ENCODE peak calls at places on chromosomes 11 and 22, in ten cellular contexts. P is stimulated activated effector memory CD8-positive, alpha-beta T cell treated with anti-CD3 and anti-CD28 coated beads, Interleukin-12 subunit alpha, Interleukin-12 subunit beta, amount 100 ng/mL, for 72 hours; O is KBM-7; T is stimulated activated CD4-positive, alpha-beta T cell treated with anti-CD3 and anti-CD28 coated beads, Interleukin-4, amount 100 ng/mL, for 1 hour; K is fibroblast of the conjunctiva; H is T-cell; N is D341Med; X is NCI-H460; C is AG08395; R is EH. G is an unnamed sample.

GRCh38 chr22:31611065-31611760 is 50.8 kb downstream of the PISD start:
- DNase-seq in P (no peak), O (no peak), T (no peak), K (no peak), H (no peak), N (no peak), X (no peak), C (no peak), R (no peak), G (no peak)

GRCh38 chr22:20180640-20181039 is 29.8 kb upstream of the CCDC188 start:
- DNase-seq in P (no peak), O (no peak), T (no peak), K (no peak), H (no peak), N (no peak), X (no peak), C (no peak), R (no peak), G (no peak)

GRCh38 chr11:96500440-96500839 is 110.6 kb downstream of the JRKL start:
- DNase-seq in P (no peak), O (no peak), T (no peak), K (no peak), H (no peak), N (no peak), X (no peak), C (no peak), R (no peak), G (no peak)

GRCh38 chr11:102626686-102627085 is 1.6 kb upstream of the MMP20 start:
- DNase-seq in P (no peak), O (no peak), T (no peak), K (no peak), H (no peak), N (no peak), X (no peak), C (no peak), R (peak), G (no peak)

GRCh38 chr11:111302298-111302697 is 4.0 kb downstream of the POU2AF3 start:
- DNase-seq in P (no peak), O (no peak), T (no peak), K (no peak), H (no peak), N (no peak), X (no peak), C (no peak), R (no peak), G (no peak)

GRCh38 chr11:1295086-1295485 is 14.3 kb downstream of the TOLLIP start:
- DNase-seq in P (no peak), O (no peak), T (no peak), K (no peak), H (no peak), N (no peak), X (no peak), C (no peak), R (no peak), G (no peak)

GRCh38 chr11:112321521-112322172 is 61.0 kb upstream of the PLET1 start:
- DNase-seq in P (no peak), O (peak), T (no peak), K (peak), H (no peak), N (peak), X (peak), C (peak), R (peak), G (peak)

GRCh38 chr11:20090654-20091374 is 69.5 kb downstream of the DBX1 start:
- DNase-seq in P (no peak), O (no peak), T (no peak), K (no peak), H (no peak), N (no peak), X (no peak), C (no peak), R (no peak), G (no peak)

GRCh38 chr11:48228761-48229160 is 12.2 kb downstream of the OR4B1 start:
- DNase-seq in P (no peak), O (no peak), T (no peak), K (no peak), H (no peak), N (no peak), X (no peak), C (no peak), R (no peak), G (no peak)

GRCh38 chr11:36465449-36466163 is 44.5 kb downstream of the TRAF6 start:
- DNase-seq in P (no peak), O (no peak), T (no peak), K (no peak), H (no peak), N (no peak), X (no peak), C (no peak), R (peak), G (no peak)

GRCh38 chr22:50530280-50530856 is 556 bp upstream of the TYMP start:
- DNase-seq in P (no peak), O (no peak), T (no peak), K (peak), H (no peak), N (no peak), X (peak), C (peak), R (peak), G (no peak)

GRCh38 chr11:12581923-12582322 is 92.3 kb upstream of the TEAD1 start:
- DNase-seq in P (no peak), O (no peak), T (no peak), K (no peak), H (no peak), N (peak), X (no peak), C (peak), R (peak), G (peak)

GRCh38 chr11:71190551-71190950 is 61.8 kb downstream of the SHANK2 start:
- DNase-seq in P (no peak), O (no peak), T (no peak), K (no peak), H (no peak), N (no peak), X (no peak), C (no peak), R (no peak), G (no peak)

GRCh38 chr11:14373941-14374646 is 15.1 kb upstream of the RRAS2 start:
- DNase-seq in P (no peak), O (no peak), T (no peak), K (peak), H (no peak), N (no peak), X (no peak), C (peak), R (peak), G (peak)

GRCh38 chr11:12841946-12842630 is 167.0 kb upstream of the RASSF10 start:
- DNase-seq in P (no peak), O (peak), T (no peak), K (no peak), H (no peak), N (no peak), X (no peak), C (peak), R (peak), G (peak)

GRCh38 chr11:84498016-84498415 is 1129.1 kb downstream of the DLG2 start:
- DNase-seq in P (no peak), O (no peak), T (no peak), K (peak), H (no peak), N (no peak), X (no peak), C (peak), R (peak), G (peak)

GRCh38 chr11:79931692-79932091 is 490.9 kb upstream of the TENM4 start:
- DNase-seq in P (no peak), O (no peak), T (no peak), K (no peak), H (no peak), N (no peak), X (no peak), C (no peak), R (no peak), G (no peak)

GRCh38 chr11:101848262-101848661 is 66.5 kb upstream of the CEP126 start:
- DNase-seq in P (no peak), O (no peak), T (no peak), K (no peak), H (no peak), N (no peak), X (no peak), C (peak), R (peak), G (no peak)

GRCh38 chr11:76654980-76655379 is 15.6 kb downstream of the LRRC32 start:
- DNase-seq in P (no peak), O (no peak), T (no peak), K (no peak), H (no peak), N (no peak), X (no peak), C (no peak), R (no peak), G (no peak)

GRCh38 chr11:67027943-67028542 is 5.1 kb downstream of the SYT12 start:
- DNase-seq in P (no peak), O (no peak), T (no peak), K (no peak), H (no peak), N (no peak), X (no peak), C (no peak), R (peak), G (no peak)

GRCh38 chr22:23524226-23524625 is 55.9 kb downstream of the IGLL1 start:
- DNase-seq in P (no peak), O (no peak), T (no peak), K (no peak), H (no peak), N (no peak), X (no peak), C (no peak), R (no peak), G (no peak)

GRCh38 chr11:130323452-130324448 is 9.0 kb upstream of the ZBTB44 start:
- DNase-seq in P (no peak), O (no peak), T (no peak), K (peak), H (no peak), N (no peak), X (no peak), C (peak), R (no peak), G (peak)

GRCh38 chr11:76173663-76174062 is 32.6 kb downstream of the WNT11 start:
- DNase-seq in P (no peak), O (no peak), T (no peak), K (no peak), H (no peak), N (no peak), X (no peak), C (no peak), R (no peak), G (no peak)

GRCh38 chr22:36447634-36448033 is 33.8 kb downstream of the TXN2 start:
- DNase-seq in P (no peak), O (no peak), T (no peak), K (no peak), H (no peak), N (no peak), X (no peak), C (no peak), R (no peak), G (no peak)

GRCh38 chr11:8597182-8597581 is 3.2 kb upstream of the STK33 start:
- DNase-seq in P (no peak), O (no peak), T (no peak), K (peak), H (no peak), N (no peak), X (no peak), C (peak), R (peak), G (peak)

GRCh38 chr11:16012125-16012751 is 344.1 kb downstream of the SOX6 start:
- DNase-seq in P (no peak), O (no peak), T (no peak), K (no peak), H (no peak), N (no peak), X (no peak), C (no peak), R (peak), G (no peak)

GRCh38 chr11:10809373-10810199 is 860 bp upstream of the EIF4G2 start:
- DNase-seq in P (no peak), O (no peak), T (peak), K (peak), H (peak), N (peak), X (peak), C (peak), R (peak), G (peak)

GRCh38 chr22:28051787-28052356 is 132.8 kb upstream of the PITPNB start:
- DNase-seq in P (no peak), O (peak), T (peak), K (peak), H (peak), N (peak), X (peak), C (peak), R (peak), G (peak)

GRCh38 chr11:15563054-15563453 is 448.3 kb downstream of the INSC start:
- DNase-seq in P (no peak), O (no peak), T (no peak), K (no peak), H (no peak), N (no peak), X (no peak), C (no peak), R (no peak), G (no peak)

GRCh38 chr11:46133119-46133518 is 11.9 kb upstream of the PHF21A start:
- DNase-seq in P (no peak), O (no peak), T (no peak), K (no peak), H (no peak), N (no peak), X (no peak), C (no peak), R (no peak), G (no peak)

GRCh38 chr11:119567667-119568582 is 145.0 kb upstream of the THY1 start:
- DNase-seq in P (no peak), O (no peak), T (no peak), K (peak), H (no peak), N (no peak), X (peak), C (peak), R (peak), G (peak)

GRCh38 chr11:130670200-130670599 is 221.8 kb downstream of the ADAMTS15 start:
- DNase-seq in P (no peak), O (no peak), T (no peak), K (no peak), H (no peak), N (no peak), X (no peak), C (no peak), R (no peak), G (no peak)

GRCh38 chr22:46917702-46918101 is 155.3 kb downstream of the TBC1D22A start:
- DNase-seq in P (no peak), O (no peak), T (no peak), K (no peak), H (no peak), N (no peak), X (no peak), C (no peak), R (no peak), G (no peak)

GRCh38 chr11:35012467-35013191 is 96.2 kb downstream of the PDHX start:
- DNase-seq in P (peak), O (no peak), T (no peak), K (no peak), H (no peak), N (no peak), X (no peak), C (no peak), R (no peak), G (no peak)

GRCh38 chr11:250740-251299 is 14.0 kb downstream of the PSMD13 start:
- DNase-seq in P (peak), O (peak), T (peak), K (peak), H (peak), N (peak), X (peak), C (peak), R (peak), G (no peak)

GRCh38 chr22:46845281-46846153 is 83.1 kb downstream of the TBC1D22A start:
- DNase-seq in P (no peak), O (no peak), T (no peak), K (peak), H (no peak), N (no peak), X (no peak), C (peak), R (peak), G (peak)

G was measured in GM04504.